ENCODE peak calls at places on chromosomes 6 and 20, in four cellular contexts. R is HepG2, M is HCT116, U is K562. P is an unnamed sample.

GRCh38 chr6:13834762-13835161 is 20.4 kb upstream of the MCUR1 start:
- DNase-seq in R (no peak), U (no peak), M (no peak), P (no peak)

GRCh38 chr20:1666802-1667201 is 9.2 kb upstream of the SIRPG start:
- DNase-seq in R (no peak), U (no peak), M (no peak), P (no peak)

GRCh38 chr20:62387993-62388635 is 1.2 kb downstream of the RPS21 start:
- DNase-seq in R (no peak), U (peak; percentile 28), M (no peak), P (no peak)

GRCh38 chr6:115667478-115667996 is 393.2 kb downstream of the FRK start:
- DNase-seq in M (no peak), U (no peak), R (no peak), P (no peak)

GRCh38 chr20:4069741-4070140 is 54.4 kb upstream of the RNF24 start:
- DNase-seq in R (no peak), U (no peak), M (no peak), P (no peak)

GRCh38 chr6:106477790-106478189 is 117.3 kb downstream of the CRYBG1 start:
- DNase-seq in M (no peak), R (no peak), U (no peak), P (no peak)

GRCh38 chr6:136528477-136528876 is 21.7 kb downstream of the MAP7 start:
- DNase-seq in M (no peak), R (no peak), U (no peak), P (no peak)

GRCh38 chr20:9072741-9073310 is 3.9 kb downstream of the PLCB4 start:
- DNase-seq in M (no peak), R (no peak), U (no peak), P (no peak)

GRCh38 chr6:83311231-83311630 is 118.1 kb downstream of the RWDD2A start:
- DNase-seq in M (no peak), R (no peak), U (no peak), P (no peak)

GRCh38 chr6:37486440-37486839 is 13.3 kb downstream of the CCDC167 start:
- DNase-seq in R (no peak), U (no peak), M (no peak), P (no peak)

GRCh38 chr20:45467861-45468260 is 1.7 kb upstream of the WFDC2 start:
- DNase-seq in U (no peak), M (no peak), R (no peak), P (no peak)

GRCh38 chr20:32509639-32510066 is 75.5 kb downstream of the NOL4L start:
- DNase-seq in M (no peak), R (peak; percentile 91), U (no peak), P (no peak)

GRCh38 chr6:74137910-74138309 is 441.9 kb downstream of the CD109 start:
- DNase-seq in R (peak; percentile 6), M (peak; percentile 61), U (no peak), P (no peak)

GRCh38 chr20:32203556-32204484 is 3.7 kb downstream of the PLAGL2 start:
- DNase-seq in U (no peak), R (no peak), M (no peak), P (no peak)

GRCh38 chr6:113411006-113411405 is 446.1 kb upstream of the MARCKS start:
- DNase-seq in R (peak; percentile 35), M (no peak), U (no peak), P (no peak)

GRCh38 chr6:107114872-107115694 is at the start of gene BEND3:
- DNase-seq in M (no peak), R (no peak), U (peak; percentile 83), P (no peak)

GRCh38 chr20:5008743-5009142 is 7.4 kb upstream of the SLC23A2 start:
- DNase-seq in U (no peak), R (no peak), M (no peak), P (no peak)

GRCh38 chr6:15431762-15432495 is 186.1 kb downstream of the JARID2 start:
- DNase-seq in M (no peak), U (no peak), R (peak; percentile 97), P (no peak)

GRCh38 chr20:9051508-9051907 is 17.4 kb upstream of the PLCB4 start:
- DNase-seq in U (peak; percentile 10), R (peak; percentile 43), M (peak; percentile 86), P (peak; percentile 30)

GRCh38 chr6:109770047-109770446 is 79.0 kb downstream of the FIG4 start:
- DNase-seq in U (no peak), R (no peak), M (no peak), P (no peak)

GRCh38 chr20:426564-426963 is 18.5 kb downstream of the RBCK1 start:
- DNase-seq in R (no peak), M (no peak), U (no peak), P (no peak)

GRCh38 chr20:427401-427800 is 19.3 kb downstream of the RBCK1 start:
- DNase-seq in R (no peak), M (no peak), U (no peak), P (no peak)

GRCh38 chr20:427849-428657 is 20.0 kb downstream of the RBCK1 start:
- DNase-seq in U (no peak), M (no peak), R (no peak), P (no peak)

GRCh38 chr20:430091-430999 is 22.2 kb downstream of the RBCK1 start:
- DNase-seq in M (no peak), U (no peak), R (no peak), P (no peak)

DNA sequence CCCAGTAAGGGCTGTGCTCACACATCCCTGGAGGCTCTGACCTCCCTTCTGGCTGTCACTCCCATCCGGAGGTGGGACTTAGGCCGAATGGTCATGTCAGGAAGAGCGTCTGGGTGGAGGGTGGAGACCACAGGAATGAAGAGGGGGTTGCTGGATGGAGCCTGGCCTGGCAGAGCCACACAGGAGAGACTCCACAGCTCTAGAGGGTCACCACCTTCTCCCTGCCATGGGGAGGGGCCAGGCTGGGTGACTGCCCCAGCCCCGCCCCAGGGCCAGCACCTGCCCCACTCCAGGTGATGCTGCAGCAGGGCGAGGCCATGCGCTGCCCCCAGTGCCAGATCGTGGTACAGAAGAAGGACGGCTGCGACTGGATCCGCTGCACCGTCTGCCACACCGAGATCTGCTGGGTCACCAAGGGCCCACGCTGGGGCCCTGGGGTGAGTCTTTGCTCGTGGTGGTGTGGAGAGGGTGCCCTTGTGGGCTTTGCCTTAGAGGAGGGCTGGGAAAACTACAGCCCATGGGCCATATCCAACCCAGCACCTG is 20.6 kb downstream of the RBCK1 start:
- DNase-seq in M (no peak), U (no peak), R (no peak), P (no peak)
- TF ChIP-seq TCF7L2 in M (no peak), U (no peak), R (no peak), P (no peak)

DNA sequence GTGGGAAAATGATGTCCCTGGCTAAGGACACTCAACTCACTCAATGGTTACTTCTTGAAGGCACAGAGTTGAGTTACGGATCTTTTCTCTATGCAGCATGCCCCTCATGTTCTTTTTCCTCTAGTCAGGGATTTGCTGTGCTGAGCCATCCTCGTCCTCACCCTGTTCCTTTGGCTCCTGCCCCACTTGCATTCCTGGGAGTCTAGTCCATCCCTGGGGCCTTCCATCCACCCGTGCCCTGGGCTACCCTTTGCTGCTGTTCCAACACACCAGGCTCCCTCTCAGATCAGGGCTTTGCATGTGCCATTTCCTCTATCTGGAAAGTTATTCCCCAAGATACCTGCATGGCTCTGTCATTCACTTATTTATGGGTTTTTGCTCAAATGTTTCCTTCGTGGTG is 13.3 kb upstream of the KCNG1 start:
- DNase-seq in M (no peak), R (no peak), U (no peak), P (no peak)
- H3K4me1 ChIP-seq in M (peaks cover 15% of the 10 kb centered on the region), R (no peaks in the 10 kb centered on the region), U (no peaks in the 10 kb centered on the region), P (no peaks in the 10 kb centered on the region)

DNA sequence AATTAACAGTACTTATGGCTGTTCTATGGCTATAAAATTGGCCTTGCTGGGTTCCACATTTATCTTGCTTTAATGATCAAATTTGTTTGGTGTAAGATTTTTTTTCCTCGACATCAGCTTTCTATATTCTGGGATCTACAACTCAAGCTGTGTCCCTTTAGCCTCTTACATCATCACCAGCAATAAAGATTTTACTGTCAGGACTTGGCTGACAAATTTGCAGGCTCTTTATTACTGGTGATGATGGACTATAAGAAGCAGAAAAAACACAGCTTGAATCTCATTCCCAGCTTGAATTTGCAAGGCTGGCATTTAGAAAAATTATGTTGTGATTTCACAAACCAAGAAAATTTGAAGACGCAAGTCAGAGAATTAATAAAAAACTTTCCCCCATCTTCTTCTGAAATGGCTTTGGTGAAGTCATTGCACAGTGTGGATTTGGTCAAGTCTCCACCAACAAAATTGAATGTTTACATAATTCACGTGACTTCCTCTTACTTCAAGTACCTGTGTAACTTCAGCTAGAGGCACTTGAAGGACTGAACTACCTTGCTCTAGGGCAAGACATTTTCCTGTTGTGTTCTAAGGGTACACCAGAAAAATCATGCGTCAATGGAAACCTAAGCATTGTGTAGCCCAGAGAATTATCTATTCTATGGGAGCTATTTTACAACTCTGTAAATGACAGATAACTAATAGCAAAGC is 175.0 kb downstream of the CBLN4 start:
- DNase-seq in M (no peak), R (no peak), U (no peak), P (no peak)
- H3K9me3 ChIP-seq in M (peaks cover 14% of the 10 kb centered on the region), R (peaks cover 93% of the 10 kb centered on the region), U (no peaks in the 10 kb centered on the region), P (no peaks in the 10 kb centered on the region)

GRCh38 chr6:40326689-40327404 is 260.3 kb downstream of the LRFN2 start:
- DNase-seq in M (no peak), U (no peak), R (no peak), P (no peak)
- TF ChIP-seq TCF7L2 in M (no peak), U (no peak), R (no peak), P (no peak)

DNA sequence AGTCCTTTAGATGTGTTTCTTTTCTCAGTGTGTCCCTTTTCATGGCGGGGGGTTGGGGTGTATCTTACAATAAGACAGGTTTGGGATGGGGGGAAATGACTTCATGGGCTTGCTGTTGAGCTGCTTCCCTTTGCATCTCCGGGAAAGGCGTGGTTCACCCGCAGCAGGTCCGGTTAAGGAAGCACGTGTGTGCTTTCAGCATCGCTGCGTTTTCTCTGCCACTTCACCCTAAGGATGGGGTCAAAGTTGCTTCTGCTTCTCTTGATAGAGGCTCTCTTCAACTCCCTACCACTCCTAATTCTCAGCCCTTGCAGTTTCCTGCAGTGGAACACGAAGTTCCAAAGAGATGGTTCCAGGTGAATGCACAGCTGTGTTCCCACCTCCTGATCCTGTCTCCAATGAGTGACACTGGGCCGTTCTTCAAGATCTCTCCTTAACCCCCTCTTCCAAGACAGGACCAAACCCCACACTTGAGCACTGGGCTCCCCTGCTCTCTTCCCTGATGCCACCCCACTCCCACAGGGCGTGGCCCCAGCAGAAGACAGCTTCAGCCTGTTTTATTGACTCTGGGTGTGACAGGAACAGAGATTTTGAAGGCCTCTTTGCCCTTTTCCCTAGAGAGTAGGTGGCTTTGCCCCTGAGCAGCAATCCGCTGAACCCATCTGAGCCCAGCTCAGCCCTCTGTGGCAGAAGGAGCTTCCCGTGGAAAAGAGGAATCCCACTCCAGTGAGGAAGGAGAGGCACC is 85.2 kb downstream of the PLEKHG1 start:
- DNase-seq in R (no peak), M (no peak), U (no peak), P (no peak)
- H3K4me1 ChIP-seq in R (peaks cover 12% of the 10 kb centered on the region), M (no peaks in the 10 kb centered on the region), U (no peaks in the 10 kb centered on the region), P (no peaks in the 10 kb centered on the region)

GRCh38 chr6:27448456-27448855 is 24.4 kb downstream of the ZNF184 start:
- DNase-seq in R (no peak), M (no peak), U (no peak), P (no peak)
- H3K9me3 ChIP-seq in R (peaks cover 96% of the 10 kb centered on the region), M (peaks cover 48% of the 10 kb centered on the region), U (peaks cover 33% of the 10 kb centered on the region), P (peaks cover 77% of the 10 kb centered on the region)

GRCh38 chr6:9801255-9801757 is 613.6 kb downstream of the TFAP2A start:
- DNase-seq in R (no peak), M (no peak), U (no peak), P (no peak)
- TF ChIP-seq TCF7L2 in R (no peak), M (no peak), U (no peak), P (no peak)